ENCODE peak calls at places on chromosomes 16 and 17, in eight cellular contexts. L, G, N, U, A, I, V and F are unnamed samples.

GRCh38 chr16:58098207-58099096 is 30.7 kb downstream of the CFAP20 start:
- DNase-seq in L (no peak), G (no peak), N (no peak), U (no peak), A (no peak), I (no peak), V (peak), F (no peak)

GRCh38 chr17:18994626-18995025 is 9.9 kb downstream of the FAM83G start:
- DNase-seq in L (no peak), G (no peak), N (no peak), U (no peak), A (no peak), I (no peak), V (peak), F (no peak)

GRCh38 chr17:51487947-51488346 is 227.6 kb downstream of the UTP18 start:
- DNase-seq in L (no peak), G (no peak), N (no peak), U (no peak), A (no peak), I (no peak), V (no peak), F (peak)

GRCh38 chr16:53209489-53209888 is 154.7 kb downstream of the CHD9 start:
- DNase-seq in L (no peak), G (no peak), N (no peak), U (no peak), A (no peak), I (no peak), V (no peak), F (no peak)

GRCh38 chr17:34763727-34764665 is 184.6 kb downstream of the TMEM132E start:
- DNase-seq in L (no peak), G (no peak), N (no peak), U (no peak), A (no peak), I (no peak), V (peak), F (no peak)

GRCh38 chr17:69869667-69870066 is 205.4 kb upstream of the KCNJ16 start:
- DNase-seq in L (no peak), G (no peak), N (no peak), U (no peak), A (no peak), I (no peak), V (no peak), F (no peak)

GRCh38 chr16:73427177-73427576 is 379.2 kb upstream of the ZFHX3 start:
- DNase-seq in L (no peak), G (no peak), N (no peak), U (no peak), A (no peak), I (no peak), V (no peak), F (no peak)

GRCh38 chr17:31327534-31328526 is 6.4 kb upstream of the EVI2A start:
- DNase-seq in L (no peak), G (no peak), N (no peak), U (no peak), A (no peak), I (no peak), V (peak), F (no peak)

GRCh38 chr17:30958187-30958586 is 12.7 kb upstream of the RNF135 start:
- DNase-seq in L (peak), G (no peak), N (no peak), U (no peak), A (no peak), I (no peak), V (no peak), F (no peak)

GRCh38 chr16:19499481-19499880 is 22.4 kb downstream of the GDE1 start:
- DNase-seq in L (no peak), G (no peak), N (no peak), U (no peak), A (no peak), I (no peak), V (no peak), F (no peak)

GRCh38 chr17:80758793-80759673 is 214.4 kb downstream of the RPTOR start:
- DNase-seq in L (no peak), G (no peak), N (no peak), U (no peak), A (no peak), I (no peak), V (peak), F (no peak)

GRCh38 chr17:37167756-37168155 is 208.0 kb upstream of the C17orf78 start:
- DNase-seq in L (no peak), G (no peak), N (no peak), U (no peak), A (no peak), I (no peak), V (no peak), F (no peak)

GRCh38 chr17:70905796-70906195 is 736.5 kb downstream of the KCNJ2 start:
- DNase-seq in L (peak), G (no peak), N (peak), U (no peak), A (no peak), I (no peak), V (peak), F (no peak)

GRCh38 chr17:53032861-53033271 is 789.9 kb upstream of the KIF2B start:
- DNase-seq in L (no peak), G (no peak), N (peak), U (no peak), A (peak), I (no peak), V (peak), F (peak)
- TF ChIP-seq POLR2A in L (no peak), G (no peak), N (no peak), U (no peak), A (no peak), I (no peak), V (no peak), F (no peak)

DNA sequence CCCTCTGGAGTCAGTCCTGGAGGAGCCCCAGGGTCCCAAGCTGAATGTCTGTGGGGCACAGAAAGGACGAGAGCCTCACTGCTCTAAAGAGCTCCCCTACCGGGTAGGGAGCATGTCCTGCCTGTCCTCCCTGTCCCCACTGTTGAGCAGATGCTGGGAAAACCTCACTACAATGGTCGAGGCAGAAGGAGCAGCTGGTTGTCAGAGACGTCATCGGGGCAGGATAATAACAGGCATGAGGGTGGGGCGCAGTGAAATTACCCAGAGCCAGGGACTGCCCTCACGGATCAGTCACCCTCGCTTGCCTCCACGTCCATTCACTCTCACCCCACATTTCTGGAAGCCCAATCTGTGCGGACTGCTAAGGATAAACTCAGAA is 538 bp downstream of the TM4SF5 start:
- DNase-seq in L (no peak), G (no peak), N (no peak), U (no peak), A (no peak), I (no peak), V (no peak), F (no peak)
- H3K4me3 ChIP-seq in L (no peak), G (no peak), N (no peak), U (no peak), A (no peak), I (no peak), V (no peak), F (no peak)

GRCh38 chr17:77594416-77595209 is 363.9 kb upstream of the TNRC6C start:
- DNase-seq in L (peak), G (no peak), N (no peak), U (no peak), A (no peak), I (no peak), V (no peak), F (no peak)
- H3K27ac ChIP-seq in L (no peak), G (no peak), N (no peak), U (no peak), A (no peak), I (no peak), V (no peak), F (no peak)

GRCh38 chr16:68082596-68083238 is 2.5 kb upstream of the NFATC3 start:
- DNase-seq in L (peak), G (no peak), N (no peak), U (no peak), A (no peak), I (no peak), V (no peak), F (no peak)

GRCh38 chr16:68083239-68083781 is 1.9 kb upstream of the NFATC3 start:
- DNase-seq in L (no peak), G (no peak), N (no peak), U (no peak), A (no peak), I (no peak), V (no peak), F (no peak)

GRCh38 chr16:68083861-68084503 is 1.2 kb upstream of the NFATC3 start:
- DNase-seq in L (no peak), G (peak), N (no peak), U (no peak), A (no peak), I (no peak), V (peak), F (no peak)

GRCh38 chr16:68079616-68080344 is 5.4 kb upstream of the NFATC3 start:
- DNase-seq in L (peak), G (no peak), N (peak), U (peak), A (no peak), I (peak), V (no peak), F (peak)

GRCh38 chr16:68081796-68082567 is 3.2 kb upstream of the NFATC3 start:
- DNase-seq in L (no peak), G (no peak), N (no peak), U (no peak), A (no peak), I (no peak), V (no peak), F (peak)
- TF ChIP-seq POLR2A in L (no peak), G (no peak), N (no peak), U (no peak), A (no peak), I (no peak), V (no peak), F (no peak)

GRCh38 chr17:78255953-78256704 is 24.7 kb downstream of the TMEM235 start:
- DNase-seq in L (no peak), G (no peak), N (no peak), U (no peak), A (no peak), I (no peak), V (no peak), F (no peak)

GRCh38 chr17:78255029-78255656 is 23.7 kb downstream of the TMEM235 start:
- DNase-seq in L (no peak), G (no peak), N (no peak), U (no peak), A (no peak), I (no peak), V (no peak), F (no peak)

GRCh38 chr17:78258323-78259229 is 27.1 kb downstream of the TMEM235 start:
- DNase-seq in L (peak), G (no peak), N (no peak), U (peak), A (no peak), I (peak), V (peak), F (peak)

GRCh38 chr17:78256705-78257559 is 25.5 kb downstream of the TMEM235 start:
- DNase-seq in L (no peak), G (no peak), N (peak), U (no peak), A (no peak), I (no peak), V (no peak), F (no peak)

DNA sequence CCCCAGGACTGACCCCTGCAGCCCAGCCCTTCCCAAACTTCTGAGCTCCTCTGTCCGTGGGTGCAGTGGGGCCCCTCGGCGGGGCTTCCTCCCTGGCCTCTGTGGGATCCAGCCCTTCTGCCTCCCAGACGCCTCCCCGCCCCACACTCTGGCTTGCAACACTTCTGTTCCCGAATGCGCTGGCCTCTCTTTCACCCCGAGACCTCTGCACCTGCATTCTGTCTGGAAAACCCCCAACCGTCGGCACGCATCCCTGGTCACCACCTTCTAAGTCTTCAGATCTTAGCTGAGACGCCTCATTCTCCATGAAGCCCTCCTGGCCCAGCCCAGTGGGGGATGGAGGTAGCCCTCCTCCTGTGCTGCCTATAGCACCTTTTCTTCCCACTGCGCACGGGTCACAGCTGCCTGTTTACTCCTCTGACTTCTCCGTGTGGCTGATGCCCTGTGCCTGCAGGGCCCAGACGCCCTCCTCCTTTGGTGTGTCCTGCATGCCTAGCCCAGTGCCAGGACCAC is 26.4 kb downstream of the TMEM235 start:
- DNase-seq in L (peak), G (no peak), N (no peak), U (peak), A (no peak), I (no peak), V (peak), F (no peak)
- H3K4me3 ChIP-seq in L (no peak), G (no peak), N (no peak), U (no peak), A (no peak), I (no peak), V (no peak), F (no peak)